ENCODE peak calls at places on chromosomes 2 and 18, in four cellular contexts. One of them, this sample, is unnamed.

GRCh38 chr2:218648473-218649100 is 10.8 kb downstream of the ZNF142 start:
- DNase-seq in PC-9: peak
- DNase-seq in heart right ventricle: no peak
- DNase-seq in Calu3: peak
- DNase-seq in this sample: peak

GRCh38 chr2:192035731-192036442 is 158.8 kb downstream of the TMEFF2 start:
- DNase-seq in Calu3: no peak
- DNase-seq in heart right ventricle: no peak
- DNase-seq in PC-9: no peak
- DNase-seq in this sample: no peak

GRCh38 chr2:214484239-214484638 is 73.4 kb downstream of the VWC2L start:
- DNase-seq in heart right ventricle: no peak
- DNase-seq in PC-9: no peak
- DNase-seq in Calu3: no peak
- DNase-seq in this sample: no peak

GRCh38 chr2:163347982-163348842 is 387.6 kb downstream of the FIGN start:
- DNase-seq in Calu3: no peak
- DNase-seq in PC-9: peak
- DNase-seq in heart right ventricle: peak
- DNase-seq in this sample: no peak

GRCh38 chr2:167127135-167127534 is 238.9 kb downstream of the XIRP2 start:
- DNase-seq in Calu3: no peak
- DNase-seq in heart right ventricle: no peak
- DNase-seq in PC-9: no peak
- DNase-seq in this sample: no peak

GRCh38 chr2:26058390-26058789 is 24.5 kb downstream of the RAB10 start:
- DNase-seq in PC-9: no peak
- DNase-seq in Calu3: no peak
- DNase-seq in heart right ventricle: no peak
- DNase-seq in this sample: no peak

GRCh38 chr2:210099940-210100339 is 71.3 kb downstream of the KANSL1L start:
- DNase-seq in Calu3: no peak
- DNase-seq in heart right ventricle: no peak
- DNase-seq in PC-9: no peak
- DNase-seq in this sample: no peak

GRCh38 chr2:172324198-172324597 is 103.2 kb upstream of the ITGA6 start:
- DNase-seq in PC-9: no peak
- DNase-seq in heart right ventricle: no peak
- DNase-seq in Calu3: no peak
- DNase-seq in this sample: no peak

GRCh38 chr2:153499439-153499838 is 20.9 kb upstream of the RPRM start:
- DNase-seq in heart right ventricle: no peak
- DNase-seq in Calu3: no peak
- DNase-seq in PC-9: no peak
- DNase-seq in this sample: no peak

GRCh38 chr2:43178055-43178598 is 48.3 kb downstream of the ZFP36L2 start:
- DNase-seq in heart right ventricle: no peak
- DNase-seq in PC-9: no peak
- DNase-seq in Calu3: no peak
- DNase-seq in this sample: no peak

GRCh38 chr2:226216578-226216977 is 583.0 kb downstream of the IRS1 start:
- DNase-seq in PC-9: no peak
- DNase-seq in heart right ventricle: no peak
- DNase-seq in Calu3: no peak
- DNase-seq in this sample: no peak

GRCh38 chr2:135742307-135742838 is 718 bp downstream of the UBXN4 start:
- DNase-seq in Calu3: peak
- DNase-seq in heart right ventricle: peak
- DNase-seq in PC-9: peak
- DNase-seq in this sample: peak

GRCh38 chr18:31245820-31246219 is 72.1 kb upstream of the DSG1 start:
- DNase-seq in heart right ventricle: no peak
- DNase-seq in PC-9: no peak
- DNase-seq in Calu3: no peak
- DNase-seq in this sample: no peak

GRCh38 chr2:113847144-113847543 is 42.7 kb upstream of the ACTR3 start:
- DNase-seq in Calu3: no peak
- DNase-seq in PC-9: no peak
- DNase-seq in heart right ventricle: no peak
- DNase-seq in this sample: peak

GRCh38 chr2:47833516-47833968 is 50.6 kb downstream of the MSH6 start:
- DNase-seq in PC-9: no peak
- DNase-seq in heart right ventricle: no peak
- DNase-seq in Calu3: no peak
- DNase-seq in this sample: peak

GRCh38 chr2:72103690-72104089 is 44.0 kb downstream of the CYP26B1 start:
- DNase-seq in heart right ventricle: no peak
- DNase-seq in Calu3: no peak
- DNase-seq in PC-9: no peak
- DNase-seq in this sample: no peak

GRCh38 chr2:33489835-33490431 is 13.5 kb downstream of the RASGRP3 start:
- DNase-seq in PC-9: no peak
- DNase-seq in Calu3: no peak
- DNase-seq in heart right ventricle: no peak
- DNase-seq in this sample: no peak

GRCh38 chr2:122643725-122644329 is 888.4 kb downstream of the TSN start:
- DNase-seq in heart right ventricle: no peak
- DNase-seq in PC-9: no peak
- DNase-seq in Calu3: no peak
- DNase-seq in this sample: no peak

GRCh38 chr2:190470256-190470826 is 62.2 kb downstream of the MFSD6 start:
- DNase-seq in Calu3: no peak
- DNase-seq in PC-9: no peak
- DNase-seq in heart right ventricle: no peak
- DNase-seq in this sample: no peak

GRCh38 chr2:26617259-26618083 is 23.7 kb downstream of the CIB4 start:
- DNase-seq in Calu3: no peak
- DNase-seq in PC-9: no peak
- DNase-seq in heart right ventricle: no peak
- DNase-seq in this sample: no peak

GRCh38 chr2:165627463-165627862 is 158.0 kb downstream of the CSRNP3 start:
- DNase-seq in heart right ventricle: no peak
- DNase-seq in Calu3: no peak
- DNase-seq in PC-9: no peak
- DNase-seq in this sample: no peak

GRCh38 chr2:52253605-52254004 is 1221.7 kb upstream of the NRXN1 start:
- DNase-seq in Calu3: no peak
- DNase-seq in heart right ventricle: no peak
- DNase-seq in PC-9: no peak
- DNase-seq in this sample: no peak

GRCh38 chr2:169562519-169562918 is 11.1 kb downstream of the FASTKD1 start:
- DNase-seq in PC-9: no peak
- DNase-seq in heart right ventricle: no peak
- DNase-seq in Calu3: no peak
- DNase-seq in this sample: no peak

GRCh38 chr18:6482198-6482977 is 67.7 kb upstream of the L3MBTL4 start:
- DNase-seq in Calu3: peak
- DNase-seq in heart right ventricle: peak
- DNase-seq in PC-9: peak
- DNase-seq in this sample: peak

GRCh38 chr2:20617892-20618467 is 32.9 kb downstream of the HS1BP3 start:
- DNase-seq in Calu3: peak
- DNase-seq in heart right ventricle: peak
- DNase-seq in PC-9: peak
- DNase-seq in this sample: no peak

GRCh38 chr18:23283933-23284430 is 148.7 kb downstream of the CABLES1 start:
- DNase-seq in PC-9: peak
- DNase-seq in Calu3: peak
- DNase-seq in heart right ventricle: no peak
- DNase-seq in this sample: no peak

GRCh38 chr2:132991464-132992045 is 321.6 kb upstream of the LYPD1 start:
- DNase-seq in Calu3: no peak
- DNase-seq in heart right ventricle: no peak
- DNase-seq in PC-9: no peak
- DNase-seq in this sample: no peak

GRCh38 chr2:176370423-176370822 is 101.2 kb downstream of the MTX2 start:
- DNase-seq in heart right ventricle: no peak
- DNase-seq in PC-9: no peak
- DNase-seq in Calu3: no peak
- DNase-seq in this sample: no peak

GRCh38 chr2:220296174-220296573 is 668.7 kb downstream of the SLC4A3 start:
- DNase-seq in Calu3: no peak
- DNase-seq in heart right ventricle: no peak
- DNase-seq in PC-9: no peak
- DNase-seq in this sample: no peak
- TF ChIP-seq CTCF in Calu3: no peak
- TF ChIP-seq CTCF in heart right ventricle: no peak
- TF ChIP-seq CTCF in PC-9: no peak
- TF ChIP-seq CTCF in this sample: no peak

GRCh38 chr2:28225472-28225915 is 167.2 kb upstream of the FOSL2 start:
- DNase-seq in heart right ventricle: no peak
- DNase-seq in PC-9: no peak
- DNase-seq in Calu3: no peak
- DNase-seq in this sample: no peak

GRCh38 chr2:28231110-28231621 is 161.5 kb upstream of the FOSL2 start:
- DNase-seq in PC-9: no peak
- DNase-seq in heart right ventricle: no peak
- DNase-seq in Calu3: no peak
- DNase-seq in this sample: no peak

GRCh38 chr2:28227498-28227897 is 165.2 kb upstream of the FOSL2 start:
- DNase-seq in Calu3: no peak
- DNase-seq in PC-9: no peak
- DNase-seq in heart right ventricle: no peak
- DNase-seq in this sample: no peak

GRCh38 chr2:28226558-28226957 is 166.1 kb upstream of the FOSL2 start:
- DNase-seq in PC-9: no peak
- DNase-seq in Calu3: no peak
- DNase-seq in heart right ventricle: no peak
- DNase-seq in this sample: no peak

GRCh38 chr2:28228419-28228995 is 164.2 kb upstream of the FOSL2 start:
- DNase-seq in PC-9: no peak
- DNase-seq in Calu3: no peak
- DNase-seq in heart right ventricle: no peak
- DNase-seq in this sample: no peak
- TF ChIP-seq CTCF in PC-9: peak
- TF ChIP-seq CTCF in Calu3: no peak
- TF ChIP-seq CTCF in heart right ventricle: no peak
- TF ChIP-seq CTCF in this sample: no peak

GRCh38 chr2:127643698-127644660 is 2.0 kb upstream of the GPR17 start:
- DNase-seq in Calu3: no peak
- DNase-seq in PC-9: no peak
- DNase-seq in heart right ventricle: peak
- DNase-seq in this sample: no peak
- TF ChIP-seq CTCF in Calu3: no peak
- TF ChIP-seq CTCF in PC-9: no peak
- TF ChIP-seq CTCF in heart right ventricle: no peak
- TF ChIP-seq CTCF in this sample: no peak

GRCh38 chr2:220533485-220533884 is 906.1 kb downstream of the SLC4A3 start:
- DNase-seq in PC-9: peak
- DNase-seq in Calu3: peak
- DNase-seq in heart right ventricle: no peak
- DNase-seq in this sample: peak
- TF ChIP-seq CTCF in PC-9: peak
- TF ChIP-seq CTCF in Calu3: peak
- TF ChIP-seq CTCF in heart right ventricle: no peak
- TF ChIP-seq CTCF in this sample: no peak

GRCh38 chr18:26096852-26097251 is 6.4 kb upstream of the SS18 start:
- DNase-seq in heart right ventricle: no peak
- DNase-seq in Calu3: no peak
- DNase-seq in PC-9: no peak
- DNase-seq in this sample: no peak

GRCh38 chr18:26097563-26097962 is 7.2 kb upstream of the SS18 start:
- DNase-seq in PC-9: no peak
- DNase-seq in heart right ventricle: no peak
- DNase-seq in Calu3: no peak
- DNase-seq in this sample: no peak
- TF ChIP-seq CTCF in PC-9: no peak
- TF ChIP-seq CTCF in heart right ventricle: no peak
- TF ChIP-seq CTCF in Calu3: no peak
- TF ChIP-seq CTCF in this sample: no peak

This sample was measured in GM13976.